ENCODE peak calls at places on chromosome 17, in four cellular contexts. X is stimulated activated CD4-positive, alpha-beta T cell treated with anti-CD3 and anti-CD28 coated beads, Interleukin-1b, Interleukin-23, amount 100 ng/mL, for 48 hours; P is dorsolateral prefrontal cortex; B is Caco-2. K is an unnamed sample.

GRCh38 chr17:13541032-13541480 is 60.7 kb downstream of the HS3ST3A1 start:
- DNase-seq in X (no peak), P (no peak), B (no peak), K (no peak)

GRCh38 chr17:79043931-79044320 is 20.0 kb downstream of the C1QTNF1 start:
- DNase-seq in X (no peak), P (no peak), B (no peak), K (no peak)

GRCh38 chr17:27518048-27518447 is 61.8 kb downstream of the KSR1 start:
- DNase-seq in X (no peak), P (no peak), B (no peak), K (no peak)

GRCh38 chr17:63819131-63819530 is 8.1 kb upstream of the PSMC5 start:
- DNase-seq in X (no peak), P (no peak), B (no peak), K (no peak)

GRCh38 chr17:2705263-2705662 is 6.3 kb downstream of the CLUH start:
- DNase-seq in X (no peak), P (no peak), B (no peak), K (no peak)

GRCh38 chr17:4720787-4721186 is 10.4 kb downstream of the ARRB2 start:
- DNase-seq in X (no peak), P (no peak), B (no peak), K (no peak)

GRCh38 chr17:44279586-44280344 is 11.8 kb upstream of the SLC4A1 start:
- DNase-seq in X (no peak), P (no peak), B (no peak), K (peak)

GRCh38 chr17:27491713-27492190 is 35.5 kb downstream of the KSR1 start:
- DNase-seq in X (no peak), P (peak), B (no peak), K (no peak)

GRCh38 chr17:38885728-38886642 is 16.1 kb downstream of the LASP1 start:
- DNase-seq in X (no peak), P (peak), B (no peak), K (no peak)

GRCh38 chr17:81518785-81519283 is 6.2 kb upstream of the ACTG1 start:
- DNase-seq in X (no peak), P (no peak), B (peak), K (peak)

GRCh38 chr17:62807812-62808575 is at the start of gene MARCHF10:
- DNase-seq in X (peak), P (no peak), B (peak), K (peak)

GRCh38 chr17:68290268-68290954 is 516 bp downstream of the SLC16A6 start:
- DNase-seq in X (peak), P (peak), B (no peak), K (peak)

GRCh38 chr17:81291662-81292061 is 3.4 kb downstream of the SLC38A10 start:
- DNase-seq in X (peak), P (peak), B (no peak), K (peak)

GRCh38 chr17:633133-633532 is 81.5 kb downstream of the VPS53 start:
- DNase-seq in X (no peak), P (no peak), B (no peak), K (no peak)

GRCh38 chr17:29344201-29344856 is 45.8 kb upstream of the TAOK1 start:
- DNase-seq in X (no peak), P (no peak), B (peak), K (no peak)

GRCh38 chr17:63450551-63450950 is 4.4 kb upstream of the CYB561 start:
- DNase-seq in X (no peak), P (no peak), B (no peak), K (peak)

GRCh38 chr17:68468334-68468733 is 11.0 kb upstream of the WIPI1 start:
- DNase-seq in X (no peak), P (no peak), B (no peak), K (no peak)

GRCh38 chr17:2215616-2216364 is 87.8 kb downstream of the SMG6 start:
- DNase-seq in X (peak), P (no peak), B (no peak), K (peak)

GRCh38 chr17:11598274-11599221 is at the start of gene DNAH9:
- DNase-seq in X (peak), P (peak), B (peak), K (peak)

GRCh38 chr17:66675991-66676371 is 158.9 kb upstream of the CACNG5 start:
- DNase-seq in X (no peak), P (peak), B (no peak), K (no peak)

GRCh38 chr17:41784207-41784744 is 2.2 kb downstream of the JUP start:
- DNase-seq in X (no peak), P (no peak), B (no peak), K (no peak)

GRCh38 chr17:57442914-57443571 is 186.7 kb downstream of the MSI2 start:
- DNase-seq in X (peak), P (no peak), B (no peak), K (peak)

GRCh38 chr17:74282587-74283370 is 8.7 kb downstream of the DNAI2 start:
- DNase-seq in X (peak), P (no peak), B (peak), K (peak)

GRCh38 chr17:64315032-64315490 is 52.0 kb upstream of the TEX2 start:
- DNase-seq in X (no peak), P (peak), B (no peak), K (no peak)

GRCh38 chr17:19728114-19728495 is 11.7 kb upstream of the SLC47A2 start:
- DNase-seq in X (no peak), P (peak), B (no peak), K (no peak)

GRCh38 chr17:57557793-57558681 is 187.1 kb downstream of the CCDC182 start:
- DNase-seq in X (no peak), P (no peak), B (no peak), K (no peak)

GRCh38 chr17:71963341-71963740 is 157.5 kb upstream of the SOX9 start:
- DNase-seq in X (no peak), P (no peak), B (no peak), K (no peak)

GRCh38 chr17:61689610-61690180 is 98.7 kb upstream of the NACA2 start:
- DNase-seq in X (no peak), P (no peak), B (no peak), K (no peak)

GRCh38 chr17:74432484-74433391 is 850 bp downstream of the GPRC5C start:
- DNase-seq in X (no peak), P (no peak), B (no peak), K (no peak)

GRCh38 chr17:77269696-77270681 is 129.2 kb downstream of the SEC14L1 start:
- DNase-seq in X (no peak), P (no peak), B (no peak), K (no peak)

GRCh38 chr17:36686123-36686669 is 84.8 kb downstream of the MRM1 start:
- DNase-seq in X (no peak), P (no peak), B (no peak), K (no peak)

GRCh38 chr17:8577868-8578267 is 52.7 kb downstream of the MYH10 start:
- DNase-seq in X (no peak), P (no peak), B (no peak), K (no peak)

GRCh38 chr17:75456417-75457046 is at the start of gene TMEM94:
- DNase-seq in X (peak), P (peak), B (peak), K (peak)

GRCh38 chr17:42891539-42892152 is 9.0 kb upstream of the G6PC1 start:
- DNase-seq in X (no peak), P (no peak), B (no peak), K (no peak)

GRCh38 chr17:77585142-77585860 is 373.2 kb upstream of the TNRC6C start:
- DNase-seq in X (no peak), P (no peak), B (no peak), K (no peak)

GRCh38 chr17:49242813-49243212 is 12.2 kb upstream of the PHOSPHO1 start:
- DNase-seq in X (no peak), P (no peak), B (no peak), K (no peak)

GRCh38 chr17:29007456-29008455 is 1.9 kb upstream of the SEZ6 start:
- DNase-seq in X (no peak), P (no peak), B (no peak), K (no peak)

GRCh38 chr17:28384281-28385036 is 13.0 kb downstream of the SARM1 start:
- DNase-seq in X (peak), P (no peak), B (peak), K (peak)

K was measured in activated CD4-positive, alpha-beta memory T cell treated with anti-CD3 and anti-CD28 coated beads for 36 hours.